ENCODE peak calls at places on chromosomes 7 and 10, in four cellular contexts. J is naive thymus-derived CD4-positive, alpha-beta T cell; D is cardiac muscle cell; B is thoracic aorta. I is an unnamed sample. For H3K4me1, the result is how much of the 10 kb centered on the place peaks cover.

GRCh38 chr7:32416846-32417245 is 73.3 kb downstream of the LSM5 start:
- DNase-seq in J (no peak), D (no peak), B (no peak), I (no peak)

GRCh38 chr7:32518534-32519140 is 23.3 kb downstream of the AVL9 start:
- DNase-seq in J (no peak), D (peak), B (no peak), I (peak)

GRCh38 chr10:93417886-93418285 is 64.2 kb downstream of the MYOF start:
- DNase-seq in J (no peak), D (no peak), B (no peak), I (no peak)

GRCh38 chr10:122557516-122557915 is 3.0 kb upstream of the DMBT1 start:
- DNase-seq in J (no peak), D (no peak), B (no peak), I (peak)

GRCh38 chr10:6223981-6224380 is 21.2 kb downstream of the PFKFB3 start:
- DNase-seq in J (no peak), D (no peak), B (no peak), I (no peak)

GRCh38 chr7:157552295-157552993 is 215.6 kb downstream of the DNAJB6 start:
- DNase-seq in J (no peak), D (no peak), B (no peak), I (no peak)

GRCh38 chr7:90968871-90969270 is 295.4 kb upstream of the FZD1 start:
- DNase-seq in J (no peak), D (no peak), B (no peak), I (no peak)

GRCh38 chr10:116849271-116850057 is at the start of gene ENO4:
- DNase-seq in J (no peak), D (peak), B (no peak), I (peak)

GRCh38 chr7:125136755-125137547 is 207.3 kb upstream of the POT1 start:
- DNase-seq in J (no peak), D (no peak), B (no peak), I (peak)

GRCh38 chr10:8305871-8306652 is 251.6 kb downstream of the GATA3 start:
- DNase-seq in J (no peak), D (no peak), B (no peak), I (no peak)

GRCh38 chr10:49594594-49594993 is 15.5 kb upstream of the SLC18A3 start:
- DNase-seq in J (no peak), D (peak), B (no peak), I (peak)

GRCh38 chr10:79387466-79387973 is 40.3 kb downstream of the PPIF start:
- DNase-seq in J (no peak), D (no peak), B (no peak), I (no peak)

GRCh38 chr7:6512892-6513291 is 38.4 kb downstream of the GRID2IP start:
- DNase-seq in J (no peak), D (no peak), B (no peak), I (no peak)

GRCh38 chr10:106053031-106053430 is 1111.5 kb downstream of the SORCS1 start:
- DNase-seq in J (no peak), D (no peak), B (no peak), I (no peak)

GRCh38 chr10:79262131-79262530 is 85.1 kb upstream of the PPIF start:
- DNase-seq in J (no peak), D (no peak), B (no peak), I (peak)

GRCh38 chr10:53315709-53316108 is 543.1 kb upstream of the MBL2 start:
- DNase-seq in J (no peak), D (no peak), B (no peak), I (peak)

GRCh38 chr7:37352974-37353948 is 95.4 kb downstream of the ELMO1 start:
- DNase-seq in J (peak), D (no peak), B (no peak), I (no peak)

GRCh38 chr7:26112341-26112740 is 39.7 kb upstream of the NFE2L3 start:
- DNase-seq in J (no peak), D (no peak), B (no peak), I (no peak)
- H3K4me1 ChIP-seq in J (under half), D (under half), B (under half), I (under half)

GRCh38 chr10:73910764-73911552 is at the start of gene PLAU:
- DNase-seq in J (peak), D (peak), B (no peak), I (peak)

GRCh38 chr10:73909716-73910115 is 1.2 kb upstream of the PLAU start:
- DNase-seq in J (no peak), D (no peak), B (no peak), I (no peak)

GRCh38 chr10:73908853-73909611 is 1.9 kb upstream of the PLAU start:
- DNase-seq in J (no peak), D (no peak), B (peak), I (peak)

GRCh38 chr10:73911553-73912004 is 647 bp downstream of the PLAU start:
- DNase-seq in J (no peak), D (no peak), B (no peak), I (peak)

DNA sequence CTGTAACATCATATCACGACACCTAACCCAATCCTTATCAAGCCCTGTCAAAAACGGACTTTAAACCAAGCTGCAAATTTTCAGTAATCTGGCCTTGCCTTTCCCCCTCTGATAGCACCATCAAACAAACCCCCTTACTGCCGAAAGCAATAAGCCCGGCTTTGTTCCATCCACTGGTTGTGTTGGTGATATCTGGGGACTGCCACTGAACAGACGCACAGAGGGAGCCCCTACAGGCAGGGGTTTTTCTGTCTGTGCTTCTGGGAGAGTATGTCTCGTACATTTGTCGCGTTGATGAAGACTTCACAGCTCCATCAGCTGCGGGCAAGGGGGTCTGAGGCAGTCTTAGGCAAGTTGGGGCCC is 550 bp upstream of the PLAU start:
- DNase-seq in J (no peak), D (peak), B (no peak), I (peak)
- H3K4me1 ChIP-seq in J (under half), D (under half), B (half or more), I (half or more)

GRCh38 chr7:150997817-150998216 is 7.0 kb downstream of the NOS3 start:
- DNase-seq in J (no peak), D (no peak), B (no peak), I (no peak)

GRCh38 chr7:150996289-150997074 is 5.7 kb downstream of the NOS3 start:
- DNase-seq in J (no peak), D (no peak), B (no peak), I (no peak)

GRCh38 chr7:150999001-150999400 is 8.2 kb downstream of the NOS3 start:
- DNase-seq in J (no peak), D (no peak), B (no peak), I (no peak)

GRCh38 chr7:150998341-150998740 is 7.5 kb downstream of the NOS3 start:
- DNase-seq in J (no peak), D (no peak), B (no peak), I (no peak)

DNA sequence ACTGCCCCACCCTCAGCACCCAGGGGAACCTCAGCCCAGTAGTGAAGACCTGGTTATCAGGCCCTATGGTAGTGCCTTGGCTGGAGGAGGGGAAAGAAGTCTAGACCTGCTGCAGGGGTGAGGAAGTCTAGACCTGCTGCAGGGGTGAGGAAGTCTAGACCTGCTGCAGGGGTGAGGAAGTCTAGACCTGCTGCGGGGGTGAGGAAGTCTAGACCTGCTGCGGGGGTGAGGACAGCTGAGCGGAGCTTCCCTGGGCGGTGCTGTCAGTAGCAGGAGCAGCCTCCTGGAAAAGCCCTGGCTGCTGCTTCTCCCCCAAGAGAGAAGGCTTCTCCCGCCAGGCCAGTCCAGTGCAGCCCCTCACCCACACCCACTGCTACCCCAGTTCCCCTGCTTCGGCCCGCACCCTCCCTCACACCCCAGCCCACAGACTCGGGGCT is 6.3 kb downstream of the NOS3 start:
- DNase-seq in J (no peak), D (no peak), B (no peak), I (no peak)
- H3K4me1 ChIP-seq in J (under half), D (under half), B (under half), I (under half)

GRCh38 chr7:50771120-50772002 is 11.3 kb downstream of the GRB10 start:
- DNase-seq in J (no peak), D (no peak), B (no peak), I (no peak)
- H3K4me1 ChIP-seq in J (under half), D (under half), B (under half), I (under half)

GRCh38 chr7:604038-604883 is 84.6 kb upstream of the PDGFA start:
- DNase-seq in J (peak), D (no peak), B (peak), I (no peak)
- H3K4me1 ChIP-seq in J (under half), D (under half), B (half or more), I (under half)

GRCh38 chr10:86073199-86073977 is 293.2 kb downstream of the GRID1 start:
- DNase-seq in J (no peak), D (no peak), B (no peak), I (no peak)

GRCh38 chr10:86075512-86075911 is 291.1 kb downstream of the GRID1 start:
- DNase-seq in J (no peak), D (no peak), B (no peak), I (no peak)

GRCh38 chr10:86071758-86072157 is 294.8 kb downstream of the GRID1 start:
- DNase-seq in J (no peak), D (no peak), B (no peak), I (no peak)

GRCh38 chr10:86077271-86077670 is 289.3 kb downstream of the GRID1 start:
- DNase-seq in J (no peak), D (no peak), B (no peak), I (no peak)

DNA sequence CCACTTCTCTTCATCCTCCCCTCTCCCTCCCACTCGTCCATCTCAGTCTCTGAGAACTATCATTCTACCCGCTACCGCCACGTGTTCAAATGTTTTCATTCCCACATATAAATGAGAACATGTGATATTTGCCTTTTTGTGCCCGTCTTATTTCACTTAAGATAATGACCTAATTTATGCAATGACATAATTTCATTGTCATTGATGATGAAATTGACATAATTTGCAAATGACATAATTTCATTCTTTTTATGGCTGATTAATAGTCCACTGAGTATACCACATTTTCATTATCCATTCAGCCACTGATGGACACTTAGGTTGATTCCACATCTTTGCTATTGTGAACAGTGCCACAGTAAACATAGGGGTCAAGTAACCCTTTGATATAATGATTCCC is 292.3 kb downstream of the GRID1 start:
- DNase-seq in J (no peak), D (no peak), B (no peak), I (no peak)
- H3K4me1 ChIP-seq in J (under half), D (under half), B (under half), I (under half)